ENCODE peak calls at places on chromosomes 2 and 18, in seven cellular contexts. W is endodermal cell, Y is lower leg skin, I is upper lobe of right lung, P is endothelial cell, G is fibroblast of lung, D is tibial artery. M is an unnamed sample.

GRCh38 chr2:65420712-65421431 is 11.5 kb downstream of the SPRED2 start:
- DNase-seq in W (peak; percentile 54), Y (no peak), I (no peak), P (peak; percentile 29), G (peak; percentile 61), D (no peak), M (no peak)

GRCh38 chr2:121529439-121530209 is 1.1 kb upstream of the RNU4ATAC start:
- DNase-seq in W (no peak), Y (peak; percentile 24), I (no peak), P (peak; percentile 65), G (peak; percentile 68), D (peak; percentile 29), M (no peak)

GRCh38 chr2:222656544-222657446 is 903 bp upstream of the FARSB start:
- DNase-seq in W (peak; percentile 56), Y (no peak), I (no peak), P (no peak), G (peak; percentile 8), D (no peak), M (no peak)

GRCh38 chr2:17748745-17749144 is 4.9 kb downstream of the SMC6 start:
- DNase-seq in W (no peak), Y (no peak), I (no peak), P (no peak), G (no peak), D (no peak), M (no peak)

GRCh38 chr2:12456293-12457151 is 260.2 kb upstream of the TRIB2 start:
- DNase-seq in W (peak; percentile 64), Y (peak; percentile 95), I (peak; percentile 93), P (no peak), G (peak; percentile 98), D (peak; percentile 98), M (peak; percentile 68)

GRCh38 chr2:94987074-94988020 is 38.2 kb upstream of the MAL start:
- DNase-seq in W (no peak), Y (no peak), I (no peak), P (no peak), G (no peak), D (no peak), M (no peak)

GRCh38 chr2:46299365-46300263 is 2.4 kb downstream of the EPAS1 start:
- DNase-seq in W (peak; percentile 79), Y (peak; percentile 71), I (peak; percentile 87), P (peak; percentile 44), G (peak; percentile 68), D (peak; percentile 80), M (no peak)

GRCh38 chr2:226788881-226789485 is 10.6 kb downstream of the IRS1 start:
- DNase-seq in W (no peak), Y (no peak), I (no peak), P (no peak), G (no peak), D (no peak), M (no peak)

GRCh38 chr2:75632091-75632704 is 14.4 kb upstream of the MRPL19 start:
- DNase-seq in W (no peak), Y (no peak), I (no peak), P (no peak), G (peak; percentile 63), D (no peak), M (no peak)

GRCh38 chr18:10374615-10375295 is 79.7 kb upstream of the APCDD1 start:
- DNase-seq in W (no peak), Y (peak; percentile 78), I (no peak), P (no peak), G (no peak), D (no peak), M (no peak)

GRCh38 chr2:56337342-56337741 is 153.6 kb downstream of the CCDC85A start:
- DNase-seq in W (no peak), Y (no peak), I (no peak), P (no peak), G (no peak), D (no peak), M (no peak)

GRCh38 chr2:43102366-43103092 is 123.9 kb downstream of the ZFP36L2 start:
- DNase-seq in W (peak; percentile 51), Y (no peak), I (no peak), P (no peak), G (peak; percentile 30), D (peak; percentile 69), M (no peak)

GRCh38 chr2:171515672-171516298 is 6.5 kb upstream of the CYBRD1 start:
- DNase-seq in W (peak; percentile 69), Y (no peak), I (no peak), P (no peak), G (peak; percentile 81), D (peak; percentile 43), M (no peak)

GRCh38 chr2:201794261-201794660 is 12.1 kb upstream of the CDK15 start:
- DNase-seq in W (no peak), Y (no peak), I (no peak), P (no peak), G (peak; percentile 49), D (no peak), M (no peak)

GRCh38 chr2:100844514-100844913 is 24.6 kb downstream of the NPAS2 start:
- DNase-seq in W (no peak), Y (no peak), I (no peak), P (no peak), G (no peak), D (no peak), M (no peak)

GRCh38 chr2:68426446-68426845 is 40.6 kb downstream of the FBXO48 start:
- DNase-seq in W (no peak), Y (no peak), I (no peak), P (no peak), G (no peak), D (no peak), M (no peak)

GRCh38 chr18:76371301-76371700 is 123.7 kb downstream of the ZNF516 start:
- DNase-seq in W (no peak), Y (no peak), I (no peak), P (no peak), G (no peak), D (no peak), M (no peak)

GRCh38 chr2:153786016-153786415 is 85.7 kb upstream of the GALNT13 start:
- DNase-seq in W (no peak), Y (no peak), I (no peak), P (no peak), G (no peak), D (no peak), M (no peak)

GRCh38 chr2:1685957-1686783 is 58.1 kb downstream of the PXDN start:
- DNase-seq in W (peak; percentile 74), Y (no peak), I (peak; percentile 43), P (no peak), G (peak; percentile 80), D (no peak), M (no peak)

GRCh38 chr2:204265701-204266310 is 279.5 kb upstream of the PARD3B start:
- DNase-seq in W (no peak), Y (no peak), I (no peak), P (no peak), G (no peak), D (no peak), M (no peak)

GRCh38 chr2:237879058-237879430 is 19.6 kb downstream of the RAMP1 start:
- DNase-seq in W (peak; percentile 16), Y (no peak), I (no peak), P (no peak), G (peak; percentile 22), D (peak; percentile 7), M (no peak)

GRCh38 chr2:18548618-18549017 is 11.8 kb downstream of the RDH14 start:
- DNase-seq in W (no peak), Y (no peak), I (no peak), P (no peak), G (no peak), D (no peak), M (no peak)

GRCh38 chr2:85718006-85718391 is 23.8 kb downstream of the GNLY start:
- DNase-seq in W (no peak), Y (no peak), I (no peak), P (no peak), G (no peak), D (no peak), M (no peak)
- TF ChIP-seq CTCF in W (no peak), Y (no peak), I (peak; percentile 15), P (no peak), G (no peak), D (no peak), M (no peak)

GRCh38 chr2:182784777-182785176 is 68.7 kb downstream of the DNAJC10 start:
- DNase-seq in W (no peak), Y (no peak), I (no peak), P (no peak), G (peak; percentile 49), D (no peak), M (no peak)
- TF ChIP-seq CTCF in W (peak; percentile 80), Y (no peak), I (peak; percentile 46), P (peak; percentile 43), G (peak; percentile 51), D (peak; percentile 56), M (no peak)

DNA sequence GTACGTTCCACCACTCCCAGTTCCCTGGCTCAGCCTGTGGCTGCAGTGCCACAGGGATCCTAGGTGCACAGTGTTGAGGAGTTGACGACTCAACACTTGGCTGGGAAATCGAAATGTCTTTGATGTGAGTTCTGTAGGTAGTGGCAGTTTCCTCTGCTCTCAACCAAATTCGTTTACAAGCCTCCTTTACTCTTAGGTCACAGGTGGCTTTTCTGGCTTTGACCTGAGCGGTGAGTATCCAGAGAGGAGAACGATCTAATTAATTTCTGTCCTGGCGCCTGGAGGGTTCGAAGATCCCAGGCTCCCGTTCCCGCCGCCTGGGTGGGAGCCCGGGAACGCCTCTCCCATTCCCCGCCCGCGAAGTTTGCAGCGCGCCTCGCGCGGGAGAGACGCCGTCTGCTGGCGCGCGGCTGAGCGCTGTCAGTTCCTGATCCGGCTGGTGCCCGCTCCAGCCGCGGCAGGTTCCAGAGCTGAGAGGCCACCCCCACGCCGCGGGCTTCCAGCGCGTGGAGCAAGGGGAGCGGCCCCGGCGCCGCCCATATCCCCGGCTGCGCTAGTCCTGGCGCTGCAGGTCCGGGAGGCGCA is at the start of gene LAMA3:
- DNase-seq in W (peak; percentile 80), Y (peak; percentile 54), I (peak; percentile 92), P (peak; percentile 41), G (peak; percentile 36), D (peak; percentile 40), M (peak; percentile 18)
- TF ChIP-seq CTCF in W (peak; percentile 26), Y (no peak), I (peak; percentile 25), P (no peak), G (peak; percentile 11), D (peak; percentile 19), M (no peak)

DNA sequence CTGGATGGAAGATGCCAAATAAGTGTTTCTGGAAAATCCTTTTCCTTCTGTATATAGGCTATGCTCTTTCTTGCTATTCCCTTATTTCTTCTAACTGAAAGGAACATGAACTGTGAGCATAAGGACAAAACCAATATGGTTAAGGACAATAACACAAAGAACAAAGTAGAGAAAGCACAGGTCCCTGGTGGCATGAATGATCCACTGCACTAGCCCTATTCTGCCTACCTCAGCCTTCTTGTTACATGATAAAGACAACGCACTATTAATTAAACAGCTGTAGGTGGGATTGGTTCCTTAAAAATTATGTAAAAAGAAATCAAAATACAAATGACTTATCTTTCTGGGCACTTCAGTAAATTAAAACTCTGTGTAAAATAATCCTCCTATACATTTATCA is 1.9 kb upstream of the WDR75 start:
- DNase-seq in W (no peak), Y (no peak), I (no peak), P (no peak), G (no peak), D (no peak), M (no peak)
- TF ChIP-seq CTCF in W (peak; percentile 66), Y (no peak), I (no peak), P (peak; percentile 18), G (peak; percentile 15), D (no peak), M (no peak)

GRCh38 chr2:196277002-196277401 is 105.6 kb upstream of the STK17B start:
- DNase-seq in W (no peak), Y (no peak), I (no peak), P (no peak), G (no peak), D (no peak), M (no peak)
- TF ChIP-seq CTCF in W (peak; percentile 82), Y (no peak), I (peak; percentile 75), P (peak; percentile 22), G (peak; percentile 67), D (peak; percentile 43), M (peak; percentile 75)

GRCh38 chr18:72634500-72634899 is 90.4 kb upstream of the CBLN2 start:
- DNase-seq in W (no peak), Y (no peak), I (no peak), P (no peak), G (no peak), D (no peak), M (no peak)
- TF ChIP-seq CTCF in W (no peak), Y (no peak), I (no peak), P (no peak), G (no peak), D (no peak), M (no peak)